ENCODE peak calls at places on chromosome 14, in four cellular contexts. One of them, this sample, is unnamed.

GRCh38 chr14:91866061-91866460 is 1.3 kb downstream of the TC2N start:
- DNase-seq in activated naive CD8-positive, alpha-beta T cell treated with anti-CD3 and anti-CD28 coated beads for 36 hours: peak
- DNase-seq in lung: no peak
- DNase-seq in stimulated activated CD4-positive, alpha-beta T cell treated with anti-CD3 and anti-CD28 coated beads, Interleukin-15, amount 100 ng/mL, for 1 hour: no peak
- DNase-seq in this sample: no peak

GRCh38 chr14:100654814-100655795 is 67.9 kb upstream of the BEGAIN start:
- DNase-seq in activated naive CD8-positive, alpha-beta T cell treated with anti-CD3 and anti-CD28 coated beads for 36 hours: peak
- DNase-seq in lung: no peak
- DNase-seq in stimulated activated CD4-positive, alpha-beta T cell treated with anti-CD3 and anti-CD28 coated beads, Interleukin-15, amount 100 ng/mL, for 1 hour: no peak
- DNase-seq in this sample: peak

GRCh38 chr14:49586673-49587460 is 687 bp upstream of the RPS29 start:
- DNase-seq in activated naive CD8-positive, alpha-beta T cell treated with anti-CD3 and anti-CD28 coated beads for 36 hours: no peak
- DNase-seq in lung: no peak
- DNase-seq in stimulated activated CD4-positive, alpha-beta T cell treated with anti-CD3 and anti-CD28 coated beads, Interleukin-15, amount 100 ng/mL, for 1 hour: peak
- DNase-seq in this sample: peak

GRCh38 chr14:69483765-69484443 is 624 bp upstream of the PLEKHD1 start:
- DNase-seq in activated naive CD8-positive, alpha-beta T cell treated with anti-CD3 and anti-CD28 coated beads for 36 hours: no peak
- DNase-seq in lung: no peak
- DNase-seq in stimulated activated CD4-positive, alpha-beta T cell treated with anti-CD3 and anti-CD28 coated beads, Interleukin-15, amount 100 ng/mL, for 1 hour: no peak
- DNase-seq in this sample: no peak

GRCh38 chr14:91858536-91859275 is 8.6 kb downstream of the TC2N start:
- DNase-seq in activated naive CD8-positive, alpha-beta T cell treated with anti-CD3 and anti-CD28 coated beads for 36 hours: no peak
- DNase-seq in lung: no peak
- DNase-seq in stimulated activated CD4-positive, alpha-beta T cell treated with anti-CD3 and anti-CD28 coated beads, Interleukin-15, amount 100 ng/mL, for 1 hour: no peak
- DNase-seq in this sample: no peak

GRCh38 chr14:75141967-75142366 is 15.1 kb upstream of the NEK9 start:
- DNase-seq in activated naive CD8-positive, alpha-beta T cell treated with anti-CD3 and anti-CD28 coated beads for 36 hours: no peak
- DNase-seq in lung: no peak
- DNase-seq in stimulated activated CD4-positive, alpha-beta T cell treated with anti-CD3 and anti-CD28 coated beads, Interleukin-15, amount 100 ng/mL, for 1 hour: no peak
- DNase-seq in this sample: no peak

GRCh38 chr14:38505221-38506095 is 249.6 kb upstream of the CLEC14A start:
- DNase-seq in activated naive CD8-positive, alpha-beta T cell treated with anti-CD3 and anti-CD28 coated beads for 36 hours: no peak
- DNase-seq in lung: no peak
- DNase-seq in stimulated activated CD4-positive, alpha-beta T cell treated with anti-CD3 and anti-CD28 coated beads, Interleukin-15, amount 100 ng/mL, for 1 hour: no peak
- DNase-seq in this sample: no peak

GRCh38 chr14:73953731-73954130 is 3.6 kb downstream of the COQ6 start:
- DNase-seq in activated naive CD8-positive, alpha-beta T cell treated with anti-CD3 and anti-CD28 coated beads for 36 hours: no peak
- DNase-seq in lung: no peak
- DNase-seq in stimulated activated CD4-positive, alpha-beta T cell treated with anti-CD3 and anti-CD28 coated beads, Interleukin-15, amount 100 ng/mL, for 1 hour: no peak
- DNase-seq in this sample: no peak

GRCh38 chr14:99517046-99517642 is 35.9 kb downstream of the CCNK start:
- DNase-seq in activated naive CD8-positive, alpha-beta T cell treated with anti-CD3 and anti-CD28 coated beads for 36 hours: no peak
- DNase-seq in lung: no peak
- DNase-seq in stimulated activated CD4-positive, alpha-beta T cell treated with anti-CD3 and anti-CD28 coated beads, Interleukin-15, amount 100 ng/mL, for 1 hour: no peak
- DNase-seq in this sample: no peak

GRCh38 chr14:50763386-50764007 is 67.5 kb downstream of the NIN start:
- DNase-seq in activated naive CD8-positive, alpha-beta T cell treated with anti-CD3 and anti-CD28 coated beads for 36 hours: no peak
- DNase-seq in lung: no peak
- DNase-seq in stimulated activated CD4-positive, alpha-beta T cell treated with anti-CD3 and anti-CD28 coated beads, Interleukin-15, amount 100 ng/mL, for 1 hour: no peak
- DNase-seq in this sample: no peak

GRCh38 chr14:75059642-75060041 is 4.2 kb downstream of the ACYP1 start:
- DNase-seq in activated naive CD8-positive, alpha-beta T cell treated with anti-CD3 and anti-CD28 coated beads for 36 hours: no peak
- DNase-seq in lung: no peak
- DNase-seq in stimulated activated CD4-positive, alpha-beta T cell treated with anti-CD3 and anti-CD28 coated beads, Interleukin-15, amount 100 ng/mL, for 1 hour: no peak
- DNase-seq in this sample: no peak

GRCh38 chr14:100392266-100392850 is 69.2 kb downstream of the SLC25A47 start:
- DNase-seq in activated naive CD8-positive, alpha-beta T cell treated with anti-CD3 and anti-CD28 coated beads for 36 hours: no peak
- DNase-seq in lung: no peak
- DNase-seq in stimulated activated CD4-positive, alpha-beta T cell treated with anti-CD3 and anti-CD28 coated beads, Interleukin-15, amount 100 ng/mL, for 1 hour: no peak
- DNase-seq in this sample: no peak

GRCh38 chr14:65095633-65096205 is 6.6 kb downstream of the MAX start:
- DNase-seq in activated naive CD8-positive, alpha-beta T cell treated with anti-CD3 and anti-CD28 coated beads for 36 hours: no peak
- DNase-seq in lung: peak
- DNase-seq in stimulated activated CD4-positive, alpha-beta T cell treated with anti-CD3 and anti-CD28 coated beads, Interleukin-15, amount 100 ng/mL, for 1 hour: no peak
- DNase-seq in this sample: no peak

GRCh38 chr14:100825691-100826331 is at the start of gene MEG3:
- DNase-seq in activated naive CD8-positive, alpha-beta T cell treated with anti-CD3 and anti-CD28 coated beads for 36 hours: no peak
- DNase-seq in lung: no peak
- DNase-seq in stimulated activated CD4-positive, alpha-beta T cell treated with anti-CD3 and anti-CD28 coated beads, Interleukin-15, amount 100 ng/mL, for 1 hour: no peak
- DNase-seq in this sample: no peak

GRCh38 chr14:51014086-51014485 is 69.8 kb upstream of the PYGL start:
- DNase-seq in activated naive CD8-positive, alpha-beta T cell treated with anti-CD3 and anti-CD28 coated beads for 36 hours: no peak
- DNase-seq in lung: no peak
- DNase-seq in stimulated activated CD4-positive, alpha-beta T cell treated with anti-CD3 and anti-CD28 coated beads, Interleukin-15, amount 100 ng/mL, for 1 hour: no peak
- DNase-seq in this sample: no peak

GRCh38 chr14:65704850-65705249 is 292.3 kb downstream of the FUT8 start:
- DNase-seq in activated naive CD8-positive, alpha-beta T cell treated with anti-CD3 and anti-CD28 coated beads for 36 hours: peak
- DNase-seq in lung: no peak
- DNase-seq in stimulated activated CD4-positive, alpha-beta T cell treated with anti-CD3 and anti-CD28 coated beads, Interleukin-15, amount 100 ng/mL, for 1 hour: no peak
- DNase-seq in this sample: peak

GRCh38 chr14:56195727-56196126 is 77.5 kb downstream of the PELI2 start:
- DNase-seq in activated naive CD8-positive, alpha-beta T cell treated with anti-CD3 and anti-CD28 coated beads for 36 hours: peak
- DNase-seq in lung: no peak
- DNase-seq in stimulated activated CD4-positive, alpha-beta T cell treated with anti-CD3 and anti-CD28 coated beads, Interleukin-15, amount 100 ng/mL, for 1 hour: no peak
- DNase-seq in this sample: peak

GRCh38 chr14:96683575-96684289 is 113.5 kb upstream of the VRK1 start:
- DNase-seq in activated naive CD8-positive, alpha-beta T cell treated with anti-CD3 and anti-CD28 coated beads for 36 hours: peak
- DNase-seq in lung: no peak
- DNase-seq in stimulated activated CD4-positive, alpha-beta T cell treated with anti-CD3 and anti-CD28 coated beads, Interleukin-15, amount 100 ng/mL, for 1 hour: no peak
- DNase-seq in this sample: no peak

GRCh38 chr14:60965402-60965801 is 15.5 kb downstream of the TRMT5 start:
- DNase-seq in activated naive CD8-positive, alpha-beta T cell treated with anti-CD3 and anti-CD28 coated beads for 36 hours: no peak
- DNase-seq in lung: no peak
- DNase-seq in stimulated activated CD4-positive, alpha-beta T cell treated with anti-CD3 and anti-CD28 coated beads, Interleukin-15, amount 100 ng/mL, for 1 hour: no peak
- DNase-seq in this sample: no peak

GRCh38 chr14:105168496-105168978 is at the start of gene JAG2:
- DNase-seq in activated naive CD8-positive, alpha-beta T cell treated with anti-CD3 and anti-CD28 coated beads for 36 hours: peak
- DNase-seq in lung: peak
- DNase-seq in stimulated activated CD4-positive, alpha-beta T cell treated with anti-CD3 and anti-CD28 coated beads, Interleukin-15, amount 100 ng/mL, for 1 hour: no peak
- DNase-seq in this sample: peak

GRCh38 chr14:101823081-101823480 is 61.6 kb downstream of the PPP2R5C start:
- DNase-seq in activated naive CD8-positive, alpha-beta T cell treated with anti-CD3 and anti-CD28 coated beads for 36 hours: no peak
- DNase-seq in lung: no peak
- DNase-seq in stimulated activated CD4-positive, alpha-beta T cell treated with anti-CD3 and anti-CD28 coated beads, Interleukin-15, amount 100 ng/mL, for 1 hour: no peak
- DNase-seq in this sample: no peak

GRCh38 chr14:81668626-81669274 is 135.1 kb upstream of the SEL1L start:
- DNase-seq in activated naive CD8-positive, alpha-beta T cell treated with anti-CD3 and anti-CD28 coated beads for 36 hours: no peak
- DNase-seq in lung: no peak
- DNase-seq in stimulated activated CD4-positive, alpha-beta T cell treated with anti-CD3 and anti-CD28 coated beads, Interleukin-15, amount 100 ng/mL, for 1 hour: no peak
- DNase-seq in this sample: no peak

GRCh38 chr14:71748196-71748595 is 184.0 kb upstream of the RGS6 start:
- DNase-seq in activated naive CD8-positive, alpha-beta T cell treated with anti-CD3 and anti-CD28 coated beads for 36 hours: no peak
- DNase-seq in lung: no peak
- DNase-seq in stimulated activated CD4-positive, alpha-beta T cell treated with anti-CD3 and anti-CD28 coated beads, Interleukin-15, amount 100 ng/mL, for 1 hour: no peak
- DNase-seq in this sample: no peak

GRCh38 chr14:103948442-103948841 is 6.1 kb upstream of the RD3L start:
- DNase-seq in activated naive CD8-positive, alpha-beta T cell treated with anti-CD3 and anti-CD28 coated beads for 36 hours: no peak
- DNase-seq in lung: no peak
- DNase-seq in stimulated activated CD4-positive, alpha-beta T cell treated with anti-CD3 and anti-CD28 coated beads, Interleukin-15, amount 100 ng/mL, for 1 hour: no peak
- DNase-seq in this sample: no peak

GRCh38 chr14:90454041-90455000 is 57.5 kb downstream of the CALM1 start:
- DNase-seq in activated naive CD8-positive, alpha-beta T cell treated with anti-CD3 and anti-CD28 coated beads for 36 hours: no peak
- DNase-seq in lung: peak
- DNase-seq in stimulated activated CD4-positive, alpha-beta T cell treated with anti-CD3 and anti-CD28 coated beads, Interleukin-15, amount 100 ng/mL, for 1 hour: no peak
- DNase-seq in this sample: peak

GRCh38 chr14:56333361-56334279 is 215.4 kb downstream of the PELI2 start:
- DNase-seq in activated naive CD8-positive, alpha-beta T cell treated with anti-CD3 and anti-CD28 coated beads for 36 hours: no peak
- DNase-seq in lung: no peak
- DNase-seq in stimulated activated CD4-positive, alpha-beta T cell treated with anti-CD3 and anti-CD28 coated beads, Interleukin-15, amount 100 ng/mL, for 1 hour: no peak
- DNase-seq in this sample: no peak

GRCh38 chr14:93868165-93868564 is 59.0 kb upstream of the FAM181A start:
- DNase-seq in activated naive CD8-positive, alpha-beta T cell treated with anti-CD3 and anti-CD28 coated beads for 36 hours: no peak
- DNase-seq in lung: no peak
- DNase-seq in stimulated activated CD4-positive, alpha-beta T cell treated with anti-CD3 and anti-CD28 coated beads, Interleukin-15, amount 100 ng/mL, for 1 hour: no peak
- DNase-seq in this sample: no peak

GRCh38 chr14:72547999-72548398 is 345.9 kb downstream of the DPF3 start:
- DNase-seq in activated naive CD8-positive, alpha-beta T cell treated with anti-CD3 and anti-CD28 coated beads for 36 hours: no peak
- DNase-seq in lung: no peak
- DNase-seq in stimulated activated CD4-positive, alpha-beta T cell treated with anti-CD3 and anti-CD28 coated beads, Interleukin-15, amount 100 ng/mL, for 1 hour: no peak
- DNase-seq in this sample: no peak

GRCh38 chr14:54493293-54493692 is 4.5 kb upstream of the GMFB start:
- DNase-seq in activated naive CD8-positive, alpha-beta T cell treated with anti-CD3 and anti-CD28 coated beads for 36 hours: no peak
- DNase-seq in lung: no peak
- DNase-seq in stimulated activated CD4-positive, alpha-beta T cell treated with anti-CD3 and anti-CD28 coated beads, Interleukin-15, amount 100 ng/mL, for 1 hour: no peak
- DNase-seq in this sample: no peak

GRCh38 chr14:68627050-68627867 is 165.6 kb downstream of the ZFP36L1 start:
- DNase-seq in activated naive CD8-positive, alpha-beta T cell treated with anti-CD3 and anti-CD28 coated beads for 36 hours: no peak
- DNase-seq in lung: no peak
- DNase-seq in stimulated activated CD4-positive, alpha-beta T cell treated with anti-CD3 and anti-CD28 coated beads, Interleukin-15, amount 100 ng/mL, for 1 hour: no peak
- DNase-seq in this sample: no peak

GRCh38 chr14:32020882-32021281 is 56.2 kb upstream of the ARHGAP5 start:
- DNase-seq in activated naive CD8-positive, alpha-beta T cell treated with anti-CD3 and anti-CD28 coated beads for 36 hours: no peak
- DNase-seq in lung: no peak
- DNase-seq in stimulated activated CD4-positive, alpha-beta T cell treated with anti-CD3 and anti-CD28 coated beads, Interleukin-15, amount 100 ng/mL, for 1 hour: no peak
- DNase-seq in this sample: no peak

GRCh38 chr14:65403231-65403630 is 9.3 kb upstream of the FUT8 start:
- DNase-seq in activated naive CD8-positive, alpha-beta T cell treated with anti-CD3 and anti-CD28 coated beads for 36 hours: no peak
- DNase-seq in lung: no peak
- DNase-seq in stimulated activated CD4-positive, alpha-beta T cell treated with anti-CD3 and anti-CD28 coated beads, Interleukin-15, amount 100 ng/mL, for 1 hour: no peak
- DNase-seq in this sample: no peak

This sample was measured in activated T-cell treated with anti-CD3 and anti-CD28 coated beads, Interleukin-2, amount 50 U/mL, for 48 hours.